ENCODE peak calls at places on chromosomes 2 and 18, in seven cellular contexts. L is right atrium auricular region; F is effector memory CD4-positive, alpha-beta T cell; H is H9; A is heart left ventricle; N is SJSA1; X is aorta. R is an unnamed sample.

GRCh38 chr2:194464964-194465638 is 1191.9 kb upstream of the SLC39A10 start:
- DNase-seq in X (no peak), F (no peak), L (no peak), H (no peak), N (no peak), A (no peak), R (no peak)

GRCh38 chr2:207747653-207748560 is 21.8 kb downstream of the FZD5 start:
- DNase-seq in A (no peak), H (no peak), X (no peak), L (no peak), N (peak; percentile 84), F (no peak), R (no peak)

GRCh38 chr2:44286884-44287638 is 11.8 kb downstream of the SLC3A1 start:
- DNase-seq in X (no peak), H (no peak), A (no peak), N (no peak), F (no peak), L (no peak), R (no peak)

GRCh38 chr2:237074211-237074993 is 11.3 kb upstream of the COPS8 start:
- DNase-seq in A (no peak), X (no peak), F (no peak), N (no peak), H (no peak), L (no peak), R (no peak)

GRCh38 chr2:74984947-74985637 is 26.6 kb downstream of the POLE4 start:
- DNase-seq in L (no peak), H (peak; percentile 34), F (no peak), A (no peak), X (no peak), N (no peak), R (no peak)

GRCh38 chr2:177296047-177296446 is 31.5 kb upstream of the NFE2L2 start:
- DNase-seq in H (no peak), X (no peak), N (no peak), L (no peak), A (no peak), F (no peak), R (no peak)

GRCh38 chr2:241126771-241127202 is 22.5 kb downstream of the PASK start:
- DNase-seq in N (no peak), F (no peak), A (no peak), X (peak; percentile 61), H (no peak), L (no peak), R (no peak)

GRCh38 chr2:141927536-141927935 is 203.3 kb downstream of the LRP1B start:
- DNase-seq in F (no peak), H (no peak), N (no peak), L (no peak), X (no peak), A (no peak), R (no peak)

GRCh38 chr2:210475726-210476125 is 833 bp downstream of the LANCL1 start:
- DNase-seq in N (no peak), A (no peak), L (no peak), F (no peak), H (no peak), X (no peak), R (no peak)

GRCh38 chr2:109170645-109171044 is 41.6 kb downstream of the SH3RF3 start:
- DNase-seq in L (no peak), F (no peak), X (no peak), H (peak; percentile 45), A (no peak), N (no peak), R (no peak)

GRCh38 chr18:63216911-63217311 is 102.7 kb downstream of the BCL2 start:
- DNase-seq in H (no peak), X (no peak), L (no peak), N (peak; percentile 51), F (no peak), A (no peak), R (no peak)

GRCh38 chr2:224682121-224682520 is 34.0 kb downstream of the CCDC195 start:
- DNase-seq in N (no peak), X (no peak), F (no peak), H (no peak), L (no peak), A (no peak), R (no peak)

GRCh38 chr2:41127351-41127750 is 675.5 kb upstream of the SLC8A1 start:
- DNase-seq in H (no peak), L (no peak), A (no peak), N (no peak), X (no peak), F (no peak), R (no peak)

GRCh38 chr2:69514406-69514805 is 77.2 kb upstream of the NFU1 start:
- DNase-seq in F (no peak), X (no peak), H (peak; percentile 60), A (no peak), N (peak; percentile 58), L (no peak), R (no peak)

GRCh38 chr2:146189541-146189940 is 1655.3 kb upstream of the ACVR2A start:
- DNase-seq in A (no peak), L (no peak), X (no peak), F (no peak), N (no peak), H (no peak), R (no peak)

GRCh38 chr18:77068890-77069312 is 63.7 kb downstream of the MBP start:
- DNase-seq in L (no peak), A (no peak), X (no peak), N (no peak), F (no peak), H (no peak), R (peak; percentile 39)

GRCh38 chr2:86232373-86232784 is 33.1 kb downstream of the MRPL35 start:
- DNase-seq in L (no peak), N (no peak), X (peak; percentile 56), A (no peak), H (no peak), F (no peak), R (no peak)
- H3K27ac ChIP-seq in L (no peak overlapping the region), N (no peak overlapping the region), X (no peak overlapping the region), A (no peak overlapping the region), H (no peak overlapping the region), F (no peak overlapping the region), R (no peak overlapping the region)

GRCh38 chr18:58572181-58572580 is 56.7 kb downstream of the ALPK2 start:
- DNase-seq in X (no peak), N (peak; percentile 86), F (no peak), H (no peak), L (no peak), A (no peak), R (no peak)
- H3K4me1 ChIP-seq in X (no peaks in the 10 kb centered on the region), N (peaks cover 44% of the 10 kb centered on the region), F (no peaks in the 10 kb centered on the region), H (peaks cover 5% of the 10 kb centered on the region), L (no peaks in the 10 kb centered on the region), A (no peaks in the 10 kb centered on the region), R (no peaks in the 10 kb centered on the region)

DNA sequence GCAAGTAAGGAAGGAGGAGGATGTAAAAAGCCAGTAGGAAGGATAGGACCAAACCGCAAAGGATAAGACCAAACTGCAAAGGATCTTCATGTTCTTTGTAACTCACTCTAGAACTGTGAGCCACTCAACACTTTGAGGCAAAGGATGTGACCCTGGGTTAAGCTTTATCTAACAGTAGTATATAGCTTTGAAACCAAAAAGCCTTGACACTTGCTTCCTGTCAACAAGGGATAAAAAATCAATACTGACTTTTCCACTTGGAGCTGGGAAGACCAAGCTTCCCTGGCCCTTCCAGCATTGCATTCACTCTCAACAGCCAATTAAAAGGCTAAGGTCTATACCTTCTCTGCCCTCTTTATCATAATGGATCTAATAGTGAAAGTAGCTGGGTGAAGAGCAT is 22.0 kb downstream of the KANSL3 start:
- DNase-seq in L (no peak), A (no peak), F (no peak), X (no peak), N (no peak), H (no peak), R (no peak)
- H3K27ac ChIP-seq in L (no peak overlapping the region), A (no peak overlapping the region), F (no peak overlapping the region), X (no peak overlapping the region), N (no peak overlapping the region), H (no peak overlapping the region), R (no peak overlapping the region)

GRCh38 chr2:98504386-98505109 is 59.9 kb downstream of the INPP4A start:
- DNase-seq in A (no peak), H (no peak), F (no peak), N (no peak), X (no peak), L (peak; percentile 60), R (no peak)
- H3K4me1 ChIP-seq in A (peaks cover 7% of the 10 kb centered on the region), H (no peaks in the 10 kb centered on the region), F (peaks cover 42% of the 10 kb centered on the region), N (peaks cover 19% of the 10 kb centered on the region), X (no peaks in the 10 kb centered on the region), L (peaks cover 5% of the 10 kb centered on the region), R (peaks cover 11% of the 10 kb centered on the region)

DNA sequence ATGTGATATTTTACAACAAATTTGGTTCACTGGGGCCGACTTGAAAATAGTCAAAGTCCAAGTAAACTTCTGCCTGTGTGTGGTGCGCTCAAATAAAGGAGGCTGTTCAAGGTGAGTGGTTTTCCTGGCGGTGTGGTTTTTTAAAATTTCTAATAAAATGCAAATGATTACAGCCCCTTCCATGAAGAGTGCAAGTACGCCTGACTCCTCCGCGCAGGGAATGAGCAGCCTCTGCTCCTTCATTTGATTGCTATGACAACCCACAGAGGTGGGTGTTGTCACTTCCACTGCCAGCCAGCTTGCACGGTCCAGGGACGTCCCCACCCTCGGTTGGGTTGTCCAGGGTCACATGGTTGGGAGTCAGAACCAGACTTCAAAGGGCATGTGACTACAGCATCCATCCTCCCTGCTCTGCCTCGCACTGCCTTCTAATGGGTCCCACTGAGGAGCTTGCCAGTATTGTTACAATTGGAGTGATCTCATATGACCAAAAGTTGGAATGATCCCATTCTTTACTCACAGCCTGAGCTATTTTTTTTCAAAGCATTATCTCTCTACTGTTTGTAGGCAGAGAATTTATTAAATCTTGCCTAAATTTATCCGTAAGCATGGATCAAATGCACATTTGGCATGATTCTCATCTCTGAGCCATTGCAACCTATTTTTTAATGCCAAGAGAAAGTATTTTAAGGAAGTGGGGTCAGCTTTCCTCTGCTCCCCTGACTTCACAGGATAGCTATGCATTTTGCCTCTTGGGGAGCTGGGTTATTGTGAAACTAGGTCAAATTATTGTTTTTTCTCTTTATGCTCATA is 121.3 kb downstream of the AGAP1 start:
- DNase-seq in A (peak; percentile 60), H (no peak), X (peak; percentile 14), N (no peak), F (no peak), L (peak; percentile 93), R (no peak)
- H3K27ac ChIP-seq in A (peak overlapping the region; percentile 51), H (no peak overlapping the region), X (no peak overlapping the region), N (no peak overlapping the region), F (no peak overlapping the region), L (peak overlapping the region; percentile 46), R (no peak overlapping the region)

DNA sequence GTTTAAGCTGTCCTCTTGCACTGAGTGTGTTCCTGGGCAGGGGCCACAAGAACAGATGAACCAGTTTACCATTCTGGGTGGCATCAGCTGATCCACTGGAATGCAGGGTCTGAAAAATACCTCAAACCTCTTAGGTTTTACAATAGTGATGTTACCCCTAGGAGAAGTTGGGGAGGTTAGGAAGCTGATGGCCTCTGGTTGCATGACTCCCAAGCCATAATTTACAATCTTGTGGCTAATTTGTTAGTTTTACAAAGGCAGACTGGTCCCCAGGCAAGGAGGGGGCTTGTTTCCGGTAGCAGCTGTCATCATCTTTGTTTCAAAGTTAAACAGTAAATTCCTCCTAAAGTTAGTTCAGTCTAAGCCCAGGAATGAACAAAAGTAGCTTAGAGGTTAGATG is 113.8 kb upstream of the SLC38A11 start:
- DNase-seq in H (no peak), F (no peak), A (no peak), N (peak; percentile 87), L (no peak), X (no peak), R (no peak)
- H3K4me1 ChIP-seq in H (peaks cover 7% of the 10 kb centered on the region), F (no peaks in the 10 kb centered on the region), A (no peaks in the 10 kb centered on the region), N (peaks cover 25% of the 10 kb centered on the region), L (no peaks in the 10 kb centered on the region), X (no peaks in the 10 kb centered on the region), R (no peaks in the 10 kb centered on the region)